ENCODE peak calls at places on chromosome 6, in eight cellular contexts. Q is dorsolateral prefrontal cortex, W is AG09309, K is choroid plexus epithelial cell, J is amniotic stem cell, T is NCI-H1105, G is activated T-cell treated with anti-CD3 and anti-CD28 coated beads for 24 hours, H is AG08396. L is an unnamed sample.

GRCh38 chr6:109095036-109095820 is at the start of gene CEP57L1:
- DNase-seq in Q (peak), W (peak), K (peak), J (peak), T (peak), G (peak), H (peak), L (peak)

GRCh38 chr6:115001726-115002436 is 659.1 kb upstream of the HS3ST5 start:
- DNase-seq in Q (no peak), W (no peak), K (no peak), J (no peak), T (no peak), G (no peak), H (no peak), L (no peak)

GRCh38 chr6:34576286-34576955 is 20.3 kb upstream of the SPDEF start:
- DNase-seq in Q (no peak), W (no peak), K (peak), J (no peak), T (no peak), G (no peak), H (no peak), L (no peak)

GRCh38 chr6:158756126-158756525 is 63.0 kb downstream of the EZR start:
- DNase-seq in Q (no peak), W (no peak), K (no peak), J (no peak), T (no peak), G (no peak), H (no peak), L (no peak)

GRCh38 chr6:14545496-14545895 is 427.9 kb downstream of the CD83 start:
- DNase-seq in Q (no peak), W (no peak), K (no peak), J (no peak), T (no peak), G (no peak), H (no peak), L (no peak)

GRCh38 chr6:111748247-111748647 is 125.0 kb downstream of the FYN start:
- DNase-seq in Q (no peak), W (no peak), K (no peak), J (no peak), T (no peak), G (no peak), H (no peak), L (no peak)

GRCh38 chr6:35568967-35569606 is 56.4 kb upstream of the TULP1 start:
- DNase-seq in Q (no peak), W (no peak), K (peak), J (no peak), T (no peak), G (peak), H (peak), L (no peak)

GRCh38 chr6:75896526-75896925 is 147.5 kb downstream of the MYO6 start:
- DNase-seq in Q (no peak), W (no peak), K (no peak), J (no peak), T (no peak), G (no peak), H (peak), L (no peak)

L was measured in ovary.